ENCODE peak calls at places on chromosomes 16 and 17, in five cellular contexts. One of them, this sample, is unnamed.

GRCh38 chr17:45812102-45812501 is 28.0 kb downstream of the CRHR1 start:
- DNase-seq in NCI-H1694: peak
- DNase-seq in HL-60: no peak
- DNase-seq in spleen: no peak
- DNase-seq in Peyer's patch: no peak
- DNase-seq in this sample: peak

GRCh38 chr17:28346746-28347246 is 10.5 kb downstream of the POLDIP2 start:
- DNase-seq in HL-60: no peak
- DNase-seq in Peyer's patch: peak
- DNase-seq in spleen: no peak
- DNase-seq in NCI-H1694: no peak
- DNase-seq in this sample: no peak

GRCh38 chr17:77110006-77110374 is 30.8 kb upstream of the SEC14L1 start:
- DNase-seq in NCI-H1694: no peak
- DNase-seq in Peyer's patch: no peak
- DNase-seq in spleen: no peak
- DNase-seq in HL-60: no peak
- DNase-seq in this sample: no peak

GRCh38 chr16:75236232-75236631 is 15.2 kb downstream of the BCAR1 start:
- DNase-seq in spleen: no peak
- DNase-seq in NCI-H1694: no peak
- DNase-seq in HL-60: no peak
- DNase-seq in Peyer's patch: no peak
- DNase-seq in this sample: no peak

GRCh38 chr17:3558603-3559269 is 1.1 kb upstream of the TRPV3 start:
- DNase-seq in spleen: peak
- DNase-seq in Peyer's patch: peak
- DNase-seq in NCI-H1694: no peak
- DNase-seq in HL-60: no peak
- DNase-seq in this sample: peak

GRCh38 chr16:28967156-28967555 is 7.4 kb upstream of the SPNS1 start:
- DNase-seq in HL-60: no peak
- DNase-seq in NCI-H1694: no peak
- DNase-seq in spleen: no peak
- DNase-seq in Peyer's patch: no peak
- DNase-seq in this sample: no peak

GRCh38 chr16:88782454-88783390 is 2.3 kb downstream of the PIEZO1 start:
- DNase-seq in Peyer's patch: no peak
- DNase-seq in HL-60: no peak
- DNase-seq in NCI-H1694: no peak
- DNase-seq in spleen: peak
- DNase-seq in this sample: peak

GRCh38 chr16:83473109-83473508 is 334.7 kb upstream of the HSBP1 start:
- DNase-seq in spleen: no peak
- DNase-seq in NCI-H1694: no peak
- DNase-seq in Peyer's patch: no peak
- DNase-seq in HL-60: no peak
- DNase-seq in this sample: no peak

GRCh38 chr17:36899250-36900129 is 37.8 kb upstream of the LHX1 start:
- DNase-seq in Peyer's patch: no peak
- DNase-seq in HL-60: no peak
- DNase-seq in spleen: no peak
- DNase-seq in NCI-H1694: peak
- DNase-seq in this sample: no peak

GRCh38 chr17:69761767-69762321 is 313.2 kb upstream of the KCNJ16 start:
- DNase-seq in spleen: no peak
- DNase-seq in NCI-H1694: no peak
- DNase-seq in HL-60: no peak
- DNase-seq in Peyer's patch: no peak
- DNase-seq in this sample: no peak

GRCh38 chr16:642189-643049 is 791 bp downstream of the MCRIP2 start:
- DNase-seq in NCI-H1694: no peak
- DNase-seq in spleen: peak
- DNase-seq in HL-60: peak
- DNase-seq in Peyer's patch: peak
- DNase-seq in this sample: peak

GRCh38 chr16:75570351-75571104 is 4.3 kb downstream of the GABARAPL2 start:
- DNase-seq in spleen: no peak
- DNase-seq in NCI-H1694: no peak
- DNase-seq in Peyer's patch: no peak
- DNase-seq in HL-60: no peak
- DNase-seq in this sample: no peak

This sample was measured in RKO.